ENCODE peak calls at places on chromosomes 1 and 21, in six cellular contexts. A is psoas muscle; S is CD8-positive, alpha-beta T cell; R is mucosa of descending colon; Y is Panc1; C is tibial nerve. Z is an unnamed sample.

GRCh38 chr1:164754088-164754600 is 195.2 kb downstream of the PBX1 start:
- DNase-seq in Y (no peak), R (no peak), S (no peak), A (no peak), C (no peak), Z (no peak)

GRCh38 chr1:96992871-96993270 is 271.3 kb downstream of the PTBP2 start:
- DNase-seq in Y (no peak), R (no peak), A (no peak), C (no peak), S (no peak), Z (no peak)

GRCh38 chr1:205593532-205593931 is 38.3 kb downstream of the ELK4 start:
- DNase-seq in Y (no peak), C (no peak), R (no peak), S (no peak), A (no peak), Z (no peak)

GRCh38 chr1:118483245-118484006 is 298.4 kb upstream of the SPAG17 start:
- DNase-seq in R (no peak), S (no peak), A (no peak), Y (no peak), C (no peak), Z (no peak)

GRCh38 chr1:206741142-206741701 is 29.4 kb upstream of the IL19 start:
- DNase-seq in A (no peak), C (no peak), R (no peak), S (no peak), Y (no peak), Z (no peak)

GRCh38 chr1:59229138-59229537 is 67.8 kb upstream of the FGGY start:
- DNase-seq in C (no peak), R (no peak), S (no peak), A (no peak), Y (no peak), Z (no peak)

GRCh38 chr1:183567584-183567983 is 22.7 kb downstream of the NCF2 start:
- DNase-seq in S (no peak), A (no peak), R (peak; percentile 78), Y (no peak), C (no peak), Z (peak; percentile 84)

GRCh38 chr1:85109475-85109874 is 61.2 kb upstream of the MCOLN3 start:
- DNase-seq in S (peak; percentile 50), R (no peak), Y (peak; percentile 60), C (no peak), A (peak; percentile 61), Z (peak; percentile 76)

GRCh38 chr1:160078392-160079195 is 2.7 kb upstream of the KCNJ9 start:
- DNase-seq in S (peak; percentile 56), Y (no peak), C (no peak), R (no peak), A (no peak), Z (peak; percentile 41)

GRCh38 chr21:28378026-28378425 is 614.7 kb downstream of the LTN1 start:
- DNase-seq in Y (no peak), C (no peak), R (no peak), S (no peak), A (no peak), Z (no peak)

GRCh38 chr21:44433791-44434567 is 21.3 kb upstream of the LRRC3 start:
- DNase-seq in C (peak; percentile 9), Y (no peak), A (peak; percentile 41), S (no peak), R (no peak), Z (peak; percentile 69)

GRCh38 chr1:183477986-183478781 is 5.9 kb downstream of the SMG7 start:
- DNase-seq in S (no peak), C (no peak), A (no peak), Y (no peak), R (no peak), Z (no peak)

GRCh38 chr1:3481836-3482589 is 27.5 kb downstream of the ARHGEF16 start:
- DNase-seq in R (no peak), C (no peak), Y (peak; percentile 50), A (no peak), S (no peak), Z (peak; percentile 88)

GRCh38 chr1:179447489-179447888 is 81.7 kb downstream of the AXDND1 start:
- DNase-seq in Y (no peak), R (no peak), C (no peak), A (no peak), S (no peak), Z (no peak)
- TF ChIP-seq CTCF in Y (peak; percentile 56), R (no peak), C (no peak), A (no peak), S (no peak), Z (no peak)

GRCh38 chr21:45996311-45997204 is 15.0 kb downstream of the COL6A1 start:
- DNase-seq in Y (no peak), R (peak; percentile 34), S (peak; percentile 11), A (peak; percentile 48), C (no peak), Z (peak; percentile 59)
- H3K4me1 ChIP-seq in Y (peaks cover 10% of the 10 kb centered on the region), R (no peaks in the 10 kb centered on the region), S (no peaks in the 10 kb centered on the region), A (no peaks in the 10 kb centered on the region), C (no peaks in the 10 kb centered on the region), Z (no peaks in the 10 kb centered on the region)

GRCh38 chr1:212588137-212588510 is 20.4 kb upstream of the ATF3 start:
- DNase-seq in C (no peak), A (no peak), Y (no peak), S (no peak), R (no peak), Z (no peak)
- TF ChIP-seq CTCF in C (no peak), A (no peak), Y (no peak), S (no peak), R (no peak), Z (no peak)

GRCh38 chr1:219239518-219239917 is 65.8 kb downstream of the LYPLAL1 start:
- DNase-seq in A (no peak), Y (no peak), C (no peak), R (no peak), S (no peak), Z (no peak)

GRCh38 chr1:219247441-219247840 is 73.8 kb downstream of the LYPLAL1 start:
- DNase-seq in Y (no peak), C (no peak), A (no peak), R (no peak), S (no peak), Z (no peak)

DNA sequence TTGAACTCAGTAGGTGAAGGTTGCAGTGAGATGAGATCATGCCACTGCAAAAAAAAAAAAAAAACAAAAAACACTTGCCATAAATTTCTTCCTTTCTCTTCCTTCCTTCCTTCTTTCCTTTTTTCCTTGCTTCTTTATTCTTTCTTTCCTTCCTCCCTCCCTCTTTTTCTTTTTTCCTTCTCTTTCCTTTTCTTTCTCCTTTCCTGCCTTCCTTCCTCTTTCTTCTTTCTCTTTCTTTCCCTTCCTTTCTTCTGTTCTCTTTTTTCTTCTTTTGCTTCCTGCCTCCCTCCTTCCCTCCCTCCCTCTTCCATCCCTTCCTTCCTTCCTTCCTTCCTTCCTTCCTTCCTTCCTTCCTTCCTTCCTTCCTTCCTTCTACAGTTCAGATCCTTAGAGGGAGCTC is 71.2 kb downstream of the LYPLAL1 start:
- DNase-seq in S (no peak), R (no peak), Y (no peak), A (no peak), C (no peak), Z (no peak)
- H3K4me1 ChIP-seq in S (no peaks in the 10 kb centered on the region), R (no peaks in the 10 kb centered on the region), Y (no peaks in the 10 kb centered on the region), A (no peaks in the 10 kb centered on the region), C (no peaks in the 10 kb centered on the region), Z (no peaks in the 10 kb centered on the region)

DNA sequence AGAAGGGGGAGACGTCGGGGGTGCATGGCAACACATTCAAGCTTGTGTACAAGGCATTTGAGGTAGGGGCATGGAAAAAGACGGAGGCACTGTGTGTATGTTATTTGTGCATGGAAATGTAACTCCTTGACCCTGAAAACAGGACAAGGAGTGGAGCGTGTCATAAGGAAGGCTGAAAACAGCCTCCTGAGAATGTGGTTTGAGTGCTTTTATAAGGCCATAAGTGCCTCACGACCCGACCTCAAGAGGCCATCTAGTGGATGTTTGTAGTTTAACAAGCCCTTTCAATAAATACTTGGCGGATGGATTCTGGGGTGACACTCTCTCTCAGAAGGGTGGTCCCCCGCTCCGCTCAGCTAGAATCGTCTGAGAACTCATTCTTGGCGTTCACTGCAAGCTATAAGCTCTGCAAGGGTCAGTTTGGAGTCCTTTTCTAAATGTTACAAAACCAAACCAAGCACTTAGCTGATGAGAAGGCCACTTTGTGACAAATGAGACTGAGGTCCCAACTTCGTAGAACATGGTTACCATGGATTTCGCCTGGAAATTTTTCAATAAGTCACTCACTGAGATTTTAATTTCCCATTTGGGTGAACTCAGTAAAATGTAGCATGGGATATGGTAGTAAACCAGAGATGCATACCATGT is 38.8 kb upstream of the CLCA4 start:
- DNase-seq in S (no peak), A (no peak), R (no peak), Y (no peak), C (no peak), Z (no peak)
- TF ChIP-seq CTCF in S (peak; percentile 52), A (peak; percentile 34), R (peak; percentile 23), Y (peak; percentile 83), C (peak; percentile 32), Z (no peak)

DNA sequence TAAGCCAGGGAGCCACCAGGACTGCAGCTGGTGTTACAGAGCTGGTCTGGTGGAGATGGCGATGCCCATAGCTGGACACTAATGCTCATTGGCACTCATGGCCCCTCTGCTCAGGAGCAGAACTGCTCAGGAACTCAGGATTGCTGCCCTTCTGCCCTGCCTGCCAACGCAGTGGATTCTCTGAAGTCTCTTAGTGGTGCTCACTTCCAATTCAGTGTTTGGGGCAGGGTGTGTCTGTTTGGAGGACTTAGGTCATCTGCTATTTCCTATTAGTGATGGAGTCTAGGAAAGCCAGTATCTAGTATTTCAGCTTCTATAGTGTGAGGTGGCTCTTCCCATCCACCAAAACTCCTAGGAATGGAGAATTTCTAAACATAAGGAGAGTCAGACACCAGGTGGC is 29.1 kb downstream of the S100A10 start:
- DNase-seq in R (no peak), A (no peak), C (no peak), Y (no peak), S (no peak), Z (no peak)
- H3K4me1 ChIP-seq in R (peaks cover 27% of the 10 kb centered on the region), A (no peaks in the 10 kb centered on the region), C (no peaks in the 10 kb centered on the region), Y (peaks cover 26% of the 10 kb centered on the region), S (peaks cover 5% of the 10 kb centered on the region), Z (peaks cover 17% of the 10 kb centered on the region)

GRCh38 chr1:11245248-11245647 is 17.1 kb downstream of the MTOR start:
- DNase-seq in S (no peak), A (no peak), C (no peak), R (no peak), Y (no peak), Z (no peak)

GRCh38 chr1:11253226-11253625 is 9.1 kb downstream of the MTOR start:
- DNase-seq in Y (no peak), S (no peak), C (no peak), R (no peak), A (no peak), Z (no peak)

GRCh38 chr1:11245904-11246726 is 16.2 kb downstream of the MTOR start:
- DNase-seq in A (no peak), S (no peak), R (no peak), C (no peak), Y (no peak), Z (no peak)

GRCh38 chr1:11248169-11248568 is 14.2 kb downstream of the MTOR start:
- DNase-seq in S (no peak), A (no peak), C (no peak), R (no peak), Y (no peak), Z (no peak)
- TF ChIP-seq CTCF in S (no peak), A (no peak), C (no peak), R (no peak), Y (no peak), Z (no peak)